ENCODE peak calls at places on chromosome 18, in five cellular contexts. N is transverse colon, T is thyroid gland, M is upper lobe of left lung, R is H1. U is an unnamed sample. For H3K9me3 and H3K27me3, the result is how much of the 10 kb centered on the place peaks cover.

GRCh38 chr18:48859311-48860275 is 91.2 kb downstream of the SMAD7 start:
- DNase-seq in T (no peak), R (no peak), N (no peak), M (peak), U (peak)

GRCh38 chr18:34219651-34220050 is 5.1 kb downstream of the NOL4 start:
- DNase-seq in R (no peak), N (no peak), M (peak), T (no peak), U (no peak)

GRCh38 chr18:41745166-41746049 is 209.6 kb upstream of the PIK3C3 start:
- DNase-seq in R (peak), N (peak), M (no peak), T (peak), U (no peak)

GRCh38 chr18:59268722-59269562 is 4.3 kb downstream of the RAX start:
- DNase-seq in T (peak), R (no peak), N (no peak), M (peak), U (peak)

GRCh38 chr18:10523544-10523943 is 2.3 kb upstream of the NAPG start:
- DNase-seq in R (no peak), T (no peak), M (no peak), N (no peak), U (no peak)

GRCh38 chr18:51537487-51537886 is 340.0 kb upstream of the MEX3C start:
- DNase-seq in R (peak), M (no peak), N (peak), T (peak), U (no peak)

GRCh38 chr18:25055076-25055475 is 296.9 kb downstream of the ZNF521 start:
- DNase-seq in N (no peak), R (no peak), T (no peak), M (no peak), U (no peak)

GRCh38 chr18:14941256-14941655 is 193.3 kb downstream of the ANKRD30B start:
- DNase-seq in R (no peak), N (peak), T (no peak), M (no peak), U (peak)

GRCh38 chr18:55228707-55229106 is 269.4 kb upstream of the CCDC68 start:
- DNase-seq in M (peak), N (no peak), T (no peak), R (no peak), U (no peak)

GRCh38 chr18:57054891-57055290 is 92.0 kb upstream of the BOD1L2 start:
- DNase-seq in R (no peak), T (no peak), N (no peak), M (no peak), U (no peak)

GRCh38 chr18:77530732-77531131 is 281.1 kb downstream of the GALR1 start:
- DNase-seq in N (no peak), T (no peak), M (no peak), R (no peak), U (no peak)

GRCh38 chr18:74430811-74431571 is 26.1 kb downstream of the DIPK1C start:
- DNase-seq in M (no peak), T (no peak), N (no peak), R (no peak), U (no peak)

GRCh38 chr18:60372598-60372997 is at the start of gene MC4R:
- DNase-seq in M (no peak), R (no peak), N (peak), T (peak), U (no peak)

GRCh38 chr18:23487738-23488625 is 15.3 kb upstream of the RMC1 start:
- DNase-seq in R (no peak), T (peak), N (peak), M (no peak), U (no peak)

GRCh38 chr18:25705650-25706049 is 353.7 kb upstream of the ZNF521 start:
- DNase-seq in M (no peak), R (no peak), N (no peak), T (no peak), U (no peak)

GRCh38 chr18:51044928-51045587 is 15.0 kb downstream of the SMAD4 start:
- DNase-seq in N (no peak), M (no peak), T (no peak), R (no peak), U (no peak)

GRCh38 chr18:9403795-9404564 is 69.4 kb downstream of the TWSG1 start:
- DNase-seq in R (no peak), N (no peak), T (no peak), M (peak), U (no peak)

GRCh38 chr18:61606759-61607158 is 273.5 kb downstream of the CDH20 start:
- DNase-seq in T (peak), R (peak), M (no peak), N (peak), U (peak)

GRCh38 chr18:74152906-74153305 is 4.6 kb downstream of the TIMM21 start:
- DNase-seq in N (no peak), R (no peak), T (no peak), M (no peak), U (no peak)

GRCh38 chr18:62458868-62459716 is 63.7 kb upstream of the ZCCHC2 start:
- DNase-seq in T (peak), N (no peak), R (no peak), M (no peak), U (no peak)

GRCh38 chr18:67854340-67854739 is 337.8 kb upstream of the DSEL start:
- DNase-seq in N (no peak), M (no peak), R (no peak), T (no peak), U (no peak)

GRCh38 chr18:22551536-22552151 is 133.9 kb upstream of the CTAGE1 start:
- DNase-seq in N (no peak), T (no peak), R (no peak), M (no peak), U (no peak)

GRCh38 chr18:45730832-45731545 is 7.0 kb downstream of the SLC14A1 start:
- DNase-seq in N (no peak), R (no peak), T (no peak), M (no peak), U (no peak)

GRCh38 chr18:23387265-23387664 is 65.8 kb upstream of the RIOK3 start:
- DNase-seq in R (no peak), N (no peak), M (no peak), T (no peak), U (no peak)

GRCh38 chr18:77736817-77737216 is 487.2 kb downstream of the GALR1 start:
- DNase-seq in M (no peak), T (no peak), R (no peak), N (no peak), U (no peak)

GRCh38 chr18:8978394-8978793 is 124.1 kb upstream of the NDUFV2 start:
- DNase-seq in R (no peak), M (no peak), T (no peak), N (no peak), U (no peak)

GRCh38 chr18:60145776-60146175 is 226.8 kb downstream of the MC4R start:
- DNase-seq in M (no peak), T (no peak), R (no peak), N (no peak), U (no peak)

GRCh38 chr18:48834421-48835011 is 116.2 kb downstream of the SMAD7 start:
- DNase-seq in M (no peak), T (peak), N (peak), R (peak), U (peak)

GRCh38 chr18:44198296-44199284 is 482.1 kb upstream of the SETBP1 start:
- DNase-seq in T (peak), R (no peak), M (peak), N (peak), U (no peak)
- H3K9me3 ChIP-seq in T (under half), R (under half), M (under half), N (under half), U (under half)

GRCh38 chr18:47254341-47254939 is 3.0 kb upstream of the SKOR2 start:
- DNase-seq in M (peak), T (peak), R (no peak), N (no peak), U (no peak)
- H3K27me3 ChIP-seq in M (under half), T (under half), R (half or more), N (half or more), U (under half)

DNA sequence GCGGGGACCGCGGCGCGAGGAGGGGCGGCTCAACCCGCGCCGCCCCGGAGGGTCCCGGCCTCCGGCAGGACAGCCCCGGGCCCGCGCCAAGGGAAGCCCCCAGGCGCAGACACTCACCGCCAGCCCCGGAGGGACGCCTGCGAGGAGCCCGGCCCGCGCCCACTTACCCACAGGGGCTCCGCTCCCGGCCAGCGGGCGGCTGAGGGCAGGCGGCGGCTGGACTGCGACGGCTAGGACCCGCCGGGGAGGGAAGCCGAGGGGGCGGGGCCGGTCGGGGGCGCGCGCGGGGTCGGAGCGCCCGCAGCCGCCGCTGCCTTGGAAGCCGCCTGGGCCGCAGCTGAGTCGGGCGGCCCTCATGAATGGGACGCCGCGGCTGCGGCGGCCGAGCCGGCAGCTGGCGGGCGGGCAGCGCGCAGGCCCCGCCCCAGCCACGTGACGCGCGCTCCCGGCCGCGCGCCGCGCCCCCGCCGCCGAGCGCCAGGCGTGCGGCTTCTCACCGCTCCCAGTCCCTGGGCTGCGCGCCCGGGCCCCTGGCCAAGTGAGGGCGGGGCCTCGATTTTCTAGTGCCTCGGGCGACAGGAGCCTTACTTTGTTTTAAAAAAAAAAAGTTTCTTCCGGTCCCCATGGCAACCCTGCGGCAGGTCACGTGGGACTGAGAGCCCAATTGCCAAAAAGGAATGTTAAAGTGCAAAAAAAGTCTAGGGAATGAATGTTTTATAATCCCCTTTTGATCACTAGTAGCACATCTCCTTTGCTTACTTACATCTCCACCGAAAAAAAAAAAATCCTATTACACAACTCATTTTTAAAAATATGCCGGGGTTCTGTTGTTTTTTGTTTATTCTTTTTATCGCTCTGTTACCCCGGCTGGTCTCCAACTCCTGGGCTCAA is at the start of gene LPIN2:
- DNase-seq in M (peak), T (peak), R (peak), N (peak), U (peak)
- TF ChIP-seq POLR2A in M (no peak), T (no peak), R (no peak), N (peak), U (peak)

DNA sequence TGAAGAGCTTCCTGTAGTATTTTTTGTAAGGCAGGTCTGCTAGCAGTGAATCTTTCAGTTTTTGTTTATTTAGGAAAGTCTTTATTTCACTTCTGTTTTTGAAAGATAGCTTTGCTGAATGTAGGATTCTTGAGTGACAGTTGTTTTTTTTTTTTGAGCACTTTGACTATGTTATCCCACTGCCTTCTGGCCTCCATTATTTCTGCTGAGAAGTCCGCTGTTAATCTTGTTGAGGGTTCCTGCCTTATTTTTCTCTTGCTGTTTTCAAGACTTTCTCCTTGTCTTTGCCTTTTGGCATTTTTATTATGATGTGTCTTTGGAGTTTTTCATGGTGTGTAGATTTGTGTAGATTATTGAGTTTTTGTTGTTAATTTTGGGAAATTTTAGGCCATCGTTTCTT is 21.9 kb downstream of the RBFA start:
- DNase-seq in M (no peak), N (no peak), T (no peak), R (no peak), U (no peak)
- H3K9me3 ChIP-seq in M (under half), N (under half), T (under half), R (under half), U (under half)

GRCh38 chr18:600107-600506 is 3.3 kb downstream of the CLUL1 start:
- DNase-seq in N (no peak), T (no peak), M (no peak), R (no peak), U (no peak)

GRCh38 chr18:596288-596881 is 403 bp upstream of the CLUL1 start:
- DNase-seq in R (peak), M (peak), N (no peak), T (peak), U (no peak)

GRCh38 chr18:598053-598665 is 1.4 kb downstream of the CLUL1 start:
- DNase-seq in R (no peak), N (no peak), M (no peak), T (no peak), U (no peak)

GRCh38 chr18:595068-595467 is 1.7 kb upstream of the CLUL1 start:
- DNase-seq in M (no peak), T (no peak), R (no peak), N (no peak), U (no peak)

DNA sequence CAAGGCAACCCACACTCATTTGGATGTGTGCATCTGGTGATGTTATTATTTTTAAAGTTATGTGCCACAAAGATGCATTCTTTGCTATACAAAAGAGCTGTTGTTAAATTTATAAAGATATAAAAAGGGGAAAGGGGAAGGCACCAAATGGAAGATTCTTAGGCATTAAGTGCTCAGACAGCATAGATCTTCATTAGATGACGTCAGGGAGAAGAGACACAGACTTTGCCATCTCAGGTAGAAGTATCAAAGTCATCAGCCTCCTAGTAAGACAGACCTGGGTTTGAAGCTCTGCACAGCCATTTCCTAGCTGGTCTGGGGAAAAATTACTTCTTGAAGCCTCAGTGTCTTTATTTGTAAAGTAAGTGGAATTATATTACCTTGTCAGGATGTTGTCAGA is 1.2 kb upstream of the CLUL1 start:
- DNase-seq in R (no peak), T (no peak), N (no peak), M (no peak), U (no peak)
- H3K27me3 ChIP-seq in R (under half), T (under half), N (under half), M (under half), U (under half)

DNA sequence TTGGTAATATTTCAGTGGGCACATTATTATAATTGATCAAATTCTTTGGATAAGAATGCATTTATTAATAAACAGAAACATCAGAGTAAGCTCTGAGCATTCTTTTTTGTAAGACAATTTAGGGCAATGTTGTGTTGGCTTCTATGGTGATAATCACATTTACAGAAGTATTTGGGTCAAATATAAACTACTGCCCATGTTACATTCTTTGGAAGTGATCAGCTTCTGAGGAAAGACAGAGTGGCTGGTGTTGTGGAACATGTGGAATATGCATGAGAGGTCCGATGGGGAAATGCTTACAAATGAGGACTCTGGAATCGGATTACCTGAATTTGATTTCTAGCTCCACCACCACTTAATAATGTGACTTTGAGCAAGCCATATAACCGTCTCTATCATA is 19.4 kb downstream of the SERPINB13 start:
- DNase-seq in M (no peak), R (no peak), T (no peak), N (no peak), U (no peak)
- TF ChIP-seq POLR2A in M (no peak), R (no peak), T (no peak), N (no peak), U (no peak)

DNA sequence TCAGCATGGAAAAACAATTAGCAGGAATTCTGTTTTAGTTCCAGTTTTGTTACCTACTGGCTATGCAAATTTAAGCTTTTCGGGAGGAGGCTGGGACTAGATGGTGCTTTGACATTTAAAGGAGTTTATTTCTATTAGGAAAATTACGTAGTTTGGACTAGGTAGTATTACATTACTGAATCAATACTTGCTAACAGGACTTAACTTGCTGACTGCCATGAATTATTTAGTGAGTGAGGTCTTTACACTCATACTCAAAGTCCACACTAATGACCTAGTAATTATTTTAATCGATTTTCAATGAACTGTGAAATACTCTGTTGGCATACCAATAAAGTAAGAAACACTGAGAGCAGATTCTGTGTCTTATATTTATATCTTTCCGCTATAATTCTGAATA is 55.1 kb downstream of the CHST9 start:
- DNase-seq in M (no peak), R (no peak), N (no peak), T (no peak), U (no peak)
- H3K9me3 ChIP-seq in M (under half), R (under half), N (under half), T (under half), U (under half)

GRCh38 chr18:37541517-37541916 is 24.1 kb downstream of the CELF4 start:
- DNase-seq in M (no peak), R (no peak), T (no peak), N (no peak), U (no peak)

GRCh38 chr18:37537868-37538525 is 27.6 kb downstream of the CELF4 start:
- DNase-seq in R (no peak), T (peak), N (peak), M (peak), U (peak)

GRCh38 chr18:37538526-37539205 is 26.9 kb downstream of the CELF4 start:
- DNase-seq in R (no peak), M (no peak), N (no peak), T (no peak), U (no peak)

GRCh38 chr18:37540424-37541121 is 25.0 kb downstream of the CELF4 start:
- DNase-seq in M (no peak), T (no peak), N (no peak), R (no peak), U (no peak)

GRCh38 chr18:37539236-37539635 is 26.4 kb downstream of the CELF4 start:
- DNase-seq in T (no peak), R (no peak), M (no peak), N (no peak), U (no peak)
- H3K27me3 ChIP-seq in T (under half), R (under half), M (under half), N (under half), U (under half)

DNA sequence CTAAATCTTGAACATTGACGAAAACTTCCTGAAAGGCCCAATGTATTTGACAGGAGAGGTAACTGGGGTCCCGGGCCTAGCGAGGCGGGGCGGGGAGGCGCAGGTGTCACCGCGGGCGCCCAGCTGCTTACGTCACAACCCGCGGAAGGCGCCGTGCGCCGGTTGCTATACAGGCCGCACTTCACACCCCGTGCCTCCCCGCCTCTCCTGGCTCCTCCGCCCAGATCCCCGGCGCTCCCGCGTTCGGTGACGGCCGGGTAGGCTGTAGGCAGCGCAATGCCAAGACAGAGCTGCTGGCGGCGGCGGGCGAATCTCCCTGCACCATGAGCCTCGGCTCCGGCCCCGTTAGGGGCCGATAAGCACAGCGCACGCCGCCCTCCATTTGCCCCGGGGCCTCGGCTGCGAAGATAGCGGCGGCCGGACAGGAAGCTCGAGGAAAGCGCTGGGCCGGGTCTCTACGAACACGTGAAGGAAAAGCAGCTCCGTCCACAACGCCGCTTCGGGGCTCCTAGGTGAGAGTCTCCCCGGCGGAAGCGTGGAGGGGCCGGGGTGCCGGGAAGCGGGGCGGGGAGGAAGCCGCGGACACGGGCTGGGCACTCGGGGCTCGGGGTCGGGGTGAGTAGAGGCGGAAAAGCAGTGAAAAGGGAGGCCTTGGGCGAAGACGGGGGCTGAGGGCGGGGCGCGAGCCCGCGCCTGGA is at the start of gene RNF138:
- DNase-seq in R (peak), M (peak), N (peak), T (peak), U (peak)
- TF ChIP-seq POLR2A in R (peak), M (peak), N (peak), T (peak), U (peak)

GRCh38 chr18:79442508-79443221 is 46.9 kb downstream of the NFATC1 start:
- DNase-seq in M (peak), T (no peak), R (no peak), N (no peak), U (peak)
- H3K9me3 ChIP-seq in M (under half), T (under half), R (under half), N (under half), U (under half)